ENCODE peak calls at places on chromosomes 3 and 15, in nine cellular contexts. One of them, this sample, is unnamed.

GRCh38 chr15:75231836-75232235 is 26.3 kb upstream of the GOLGA6C start:
- DNase-seq in neural crest cell: no peak
- DNase-seq in SJSA1: no peak
- DNase-seq in foreskin keratinocyte: no peak
- DNase-seq in activated naive CD8-positive, alpha-beta T cell treated with anti-CD3 and anti-CD28 coated beads, Interleukin-2, amount 50 U/mL, for 24 hours: no peak
- DNase-seq in stimulated activated CD4-positive, alpha-beta T cell treated with anti-CD3 and anti-CD28 coated beads, Interleukin-1b, Interleukin-23, amount 100 ng/mL, for 24 hours: no peak
- DNase-seq in amniotic stem cell: no peak
- DNase-seq in fibroblast of pulmonary artery: no peak
- DNase-seq in midbrain: no peak
- DNase-seq in this sample: no peak

GRCh38 chr15:72835289-72835890 is 51.8 kb upstream of the ADPGK start:
- DNase-seq in neural crest cell: no peak
- DNase-seq in SJSA1: no peak
- DNase-seq in foreskin keratinocyte: no peak
- DNase-seq in activated naive CD8-positive, alpha-beta T cell treated with anti-CD3 and anti-CD28 coated beads, Interleukin-2, amount 50 U/mL, for 24 hours: no peak
- DNase-seq in stimulated activated CD4-positive, alpha-beta T cell treated with anti-CD3 and anti-CD28 coated beads, Interleukin-1b, Interleukin-23, amount 100 ng/mL, for 24 hours: no peak
- DNase-seq in amniotic stem cell: no peak
- DNase-seq in fibroblast of pulmonary artery: peak; percentile 6
- DNase-seq in midbrain: no peak
- DNase-seq in this sample: no peak

GRCh38 chr15:57751177-57751800 is 44.8 kb downstream of the POLR2M start:
- DNase-seq in neural crest cell: no peak
- DNase-seq in SJSA1: no peak
- DNase-seq in foreskin keratinocyte: no peak
- DNase-seq in activated naive CD8-positive, alpha-beta T cell treated with anti-CD3 and anti-CD28 coated beads, Interleukin-2, amount 50 U/mL, for 24 hours: no peak
- DNase-seq in stimulated activated CD4-positive, alpha-beta T cell treated with anti-CD3 and anti-CD28 coated beads, Interleukin-1b, Interleukin-23, amount 100 ng/mL, for 24 hours: no peak
- DNase-seq in amniotic stem cell: no peak
- DNase-seq in fibroblast of pulmonary artery: peak; percentile 75
- DNase-seq in midbrain: peak; percentile 64
- DNase-seq in this sample: no peak

GRCh38 chr3:129794319-129795201 is 99.0 kb downstream of the TMCC1 start:
- DNase-seq in neural crest cell: peak; percentile 2
- DNase-seq in SJSA1: peak; percentile 51
- DNase-seq in foreskin keratinocyte: peak; percentile 99
- DNase-seq in activated naive CD8-positive, alpha-beta T cell treated with anti-CD3 and anti-CD28 coated beads, Interleukin-2, amount 50 U/mL, for 24 hours: peak; percentile 14
- DNase-seq in stimulated activated CD4-positive, alpha-beta T cell treated with anti-CD3 and anti-CD28 coated beads, Interleukin-1b, Interleukin-23, amount 100 ng/mL, for 24 hours: no peak
- DNase-seq in amniotic stem cell: no peak
- DNase-seq in fibroblast of pulmonary artery: peak; percentile 59
- DNase-seq in midbrain: peak; percentile 42
- DNase-seq in this sample: no peak

GRCh38 chr15:58755956-58756355 is 6.4 kb upstream of the ADAM10 start:
- DNase-seq in neural crest cell: no peak
- DNase-seq in SJSA1: no peak
- DNase-seq in foreskin keratinocyte: no peak
- DNase-seq in activated naive CD8-positive, alpha-beta T cell treated with anti-CD3 and anti-CD28 coated beads, Interleukin-2, amount 50 U/mL, for 24 hours: no peak
- DNase-seq in stimulated activated CD4-positive, alpha-beta T cell treated with anti-CD3 and anti-CD28 coated beads, Interleukin-1b, Interleukin-23, amount 100 ng/mL, for 24 hours: no peak
- DNase-seq in amniotic stem cell: no peak
- DNase-seq in fibroblast of pulmonary artery: no peak
- DNase-seq in midbrain: no peak
- DNase-seq in this sample: no peak

GRCh38 chr15:84725001-84725491 is 9.1 kb upstream of the SEC11A start:
- DNase-seq in neural crest cell: no peak
- DNase-seq in SJSA1: no peak
- DNase-seq in foreskin keratinocyte: no peak
- DNase-seq in activated naive CD8-positive, alpha-beta T cell treated with anti-CD3 and anti-CD28 coated beads, Interleukin-2, amount 50 U/mL, for 24 hours: no peak
- DNase-seq in stimulated activated CD4-positive, alpha-beta T cell treated with anti-CD3 and anti-CD28 coated beads, Interleukin-1b, Interleukin-23, amount 100 ng/mL, for 24 hours: no peak
- DNase-seq in amniotic stem cell: no peak
- DNase-seq in fibroblast of pulmonary artery: peak; percentile 53
- DNase-seq in midbrain: no peak
- DNase-seq in this sample: no peak

GRCh38 chr3:127342735-127343134 is 54.9 kb upstream of the PRR20G start:
- DNase-seq in neural crest cell: no peak
- DNase-seq in SJSA1: no peak
- DNase-seq in foreskin keratinocyte: no peak
- DNase-seq in activated naive CD8-positive, alpha-beta T cell treated with anti-CD3 and anti-CD28 coated beads, Interleukin-2, amount 50 U/mL, for 24 hours: no peak
- DNase-seq in stimulated activated CD4-positive, alpha-beta T cell treated with anti-CD3 and anti-CD28 coated beads, Interleukin-1b, Interleukin-23, amount 100 ng/mL, for 24 hours: no peak
- DNase-seq in amniotic stem cell: no peak
- DNase-seq in fibroblast of pulmonary artery: no peak
- DNase-seq in midbrain: no peak
- DNase-seq in this sample: no peak

GRCh38 chr3:56132762-56133161 is 335.5 kb downstream of the ERC2 start:
- DNase-seq in neural crest cell: no peak
- DNase-seq in SJSA1: no peak
- DNase-seq in foreskin keratinocyte: no peak
- DNase-seq in activated naive CD8-positive, alpha-beta T cell treated with anti-CD3 and anti-CD28 coated beads, Interleukin-2, amount 50 U/mL, for 24 hours: no peak
- DNase-seq in stimulated activated CD4-positive, alpha-beta T cell treated with anti-CD3 and anti-CD28 coated beads, Interleukin-1b, Interleukin-23, amount 100 ng/mL, for 24 hours: no peak
- DNase-seq in amniotic stem cell: no peak
- DNase-seq in fibroblast of pulmonary artery: no peak
- DNase-seq in midbrain: no peak
- DNase-seq in this sample: no peak

GRCh38 chr3:15273214-15273613 is 59.2 kb downstream of the SH3BP5 start:
- DNase-seq in neural crest cell: no peak
- DNase-seq in SJSA1: no peak
- DNase-seq in foreskin keratinocyte: no peak
- DNase-seq in activated naive CD8-positive, alpha-beta T cell treated with anti-CD3 and anti-CD28 coated beads, Interleukin-2, amount 50 U/mL, for 24 hours: no peak
- DNase-seq in stimulated activated CD4-positive, alpha-beta T cell treated with anti-CD3 and anti-CD28 coated beads, Interleukin-1b, Interleukin-23, amount 100 ng/mL, for 24 hours: no peak
- DNase-seq in amniotic stem cell: no peak
- DNase-seq in fibroblast of pulmonary artery: no peak
- DNase-seq in midbrain: no peak
- DNase-seq in this sample: no peak

GRCh38 chr3:195240171-195240701 is 30.7 kb downstream of the XXYLT1 start:
- DNase-seq in neural crest cell: no peak
- DNase-seq in SJSA1: peak; percentile 17
- DNase-seq in foreskin keratinocyte: no peak
- DNase-seq in activated naive CD8-positive, alpha-beta T cell treated with anti-CD3 and anti-CD28 coated beads, Interleukin-2, amount 50 U/mL, for 24 hours: no peak
- DNase-seq in stimulated activated CD4-positive, alpha-beta T cell treated with anti-CD3 and anti-CD28 coated beads, Interleukin-1b, Interleukin-23, amount 100 ng/mL, for 24 hours: no peak
- DNase-seq in amniotic stem cell: no peak
- DNase-seq in fibroblast of pulmonary artery: no peak
- DNase-seq in midbrain: no peak
- DNase-seq in this sample: peak; percentile 87

GRCh38 chr15:44207643-44208042 is 12.6 kb upstream of the FRMD5 start:
- DNase-seq in neural crest cell: no peak
- DNase-seq in SJSA1: peak; percentile 55
- DNase-seq in foreskin keratinocyte: peak; percentile 88
- DNase-seq in activated naive CD8-positive, alpha-beta T cell treated with anti-CD3 and anti-CD28 coated beads, Interleukin-2, amount 50 U/mL, for 24 hours: no peak
- DNase-seq in stimulated activated CD4-positive, alpha-beta T cell treated with anti-CD3 and anti-CD28 coated beads, Interleukin-1b, Interleukin-23, amount 100 ng/mL, for 24 hours: no peak
- DNase-seq in amniotic stem cell: no peak
- DNase-seq in fibroblast of pulmonary artery: peak; percentile 71
- DNase-seq in midbrain: no peak
- DNase-seq in this sample: no peak

GRCh38 chr3:101340591-101340990 is 20.2 kb upstream of the IMPG2 start:
- DNase-seq in neural crest cell: no peak
- DNase-seq in SJSA1: no peak
- DNase-seq in foreskin keratinocyte: no peak
- DNase-seq in activated naive CD8-positive, alpha-beta T cell treated with anti-CD3 and anti-CD28 coated beads, Interleukin-2, amount 50 U/mL, for 24 hours: no peak
- DNase-seq in stimulated activated CD4-positive, alpha-beta T cell treated with anti-CD3 and anti-CD28 coated beads, Interleukin-1b, Interleukin-23, amount 100 ng/mL, for 24 hours: no peak
- DNase-seq in amniotic stem cell: no peak
- DNase-seq in fibroblast of pulmonary artery: no peak
- DNase-seq in midbrain: no peak
- DNase-seq in this sample: no peak

GRCh38 chr15:95470997-95471692 is 859.4 kb upstream of the NR2F2 start:
- DNase-seq in neural crest cell: no peak
- DNase-seq in SJSA1: peak; percentile 52
- DNase-seq in foreskin keratinocyte: no peak
- DNase-seq in activated naive CD8-positive, alpha-beta T cell treated with anti-CD3 and anti-CD28 coated beads, Interleukin-2, amount 50 U/mL, for 24 hours: no peak
- DNase-seq in stimulated activated CD4-positive, alpha-beta T cell treated with anti-CD3 and anti-CD28 coated beads, Interleukin-1b, Interleukin-23, amount 100 ng/mL, for 24 hours: no peak
- DNase-seq in amniotic stem cell: no peak
- DNase-seq in fibroblast of pulmonary artery: peak; percentile 83
- DNase-seq in midbrain: no peak
- DNase-seq in this sample: no peak

GRCh38 chr3:64792458-64792857 is 104.7 kb upstream of the ADAMTS9 start:
- DNase-seq in neural crest cell: no peak
- DNase-seq in SJSA1: no peak
- DNase-seq in foreskin keratinocyte: no peak
- DNase-seq in activated naive CD8-positive, alpha-beta T cell treated with anti-CD3 and anti-CD28 coated beads, Interleukin-2, amount 50 U/mL, for 24 hours: no peak
- DNase-seq in stimulated activated CD4-positive, alpha-beta T cell treated with anti-CD3 and anti-CD28 coated beads, Interleukin-1b, Interleukin-23, amount 100 ng/mL, for 24 hours: no peak
- DNase-seq in amniotic stem cell: no peak
- DNase-seq in fibroblast of pulmonary artery: peak; percentile 31
- DNase-seq in midbrain: no peak
- DNase-seq in this sample: no peak

GRCh38 chr3:48564022-48564421 is 441 bp upstream of the UCN2 start:
- DNase-seq in neural crest cell: no peak
- DNase-seq in SJSA1: peak; percentile 95
- DNase-seq in foreskin keratinocyte: no peak
- DNase-seq in activated naive CD8-positive, alpha-beta T cell treated with anti-CD3 and anti-CD28 coated beads, Interleukin-2, amount 50 U/mL, for 24 hours: peak; percentile 61
- DNase-seq in stimulated activated CD4-positive, alpha-beta T cell treated with anti-CD3 and anti-CD28 coated beads, Interleukin-1b, Interleukin-23, amount 100 ng/mL, for 24 hours: no peak
- DNase-seq in amniotic stem cell: peak; percentile 50
- DNase-seq in fibroblast of pulmonary artery: peak; percentile 52
- DNase-seq in midbrain: peak; percentile 44
- DNase-seq in this sample: no peak

GRCh38 chr15:42012937-42013482 is 7.8 kb downstream of the PLA2G4E start:
- DNase-seq in neural crest cell: no peak
- DNase-seq in SJSA1: no peak
- DNase-seq in foreskin keratinocyte: no peak
- DNase-seq in activated naive CD8-positive, alpha-beta T cell treated with anti-CD3 and anti-CD28 coated beads, Interleukin-2, amount 50 U/mL, for 24 hours: no peak
- DNase-seq in stimulated activated CD4-positive, alpha-beta T cell treated with anti-CD3 and anti-CD28 coated beads, Interleukin-1b, Interleukin-23, amount 100 ng/mL, for 24 hours: no peak
- DNase-seq in amniotic stem cell: no peak
- DNase-seq in fibroblast of pulmonary artery: no peak
- DNase-seq in midbrain: no peak
- DNase-seq in this sample: no peak

GRCh38 chr15:48541659-48542334 is 103.7 kb downstream of the FBN1 start:
- DNase-seq in neural crest cell: no peak
- DNase-seq in SJSA1: peak; percentile 63
- DNase-seq in foreskin keratinocyte: peak; percentile 37
- DNase-seq in activated naive CD8-positive, alpha-beta T cell treated with anti-CD3 and anti-CD28 coated beads, Interleukin-2, amount 50 U/mL, for 24 hours: no peak
- DNase-seq in stimulated activated CD4-positive, alpha-beta T cell treated with anti-CD3 and anti-CD28 coated beads, Interleukin-1b, Interleukin-23, amount 100 ng/mL, for 24 hours: no peak
- DNase-seq in amniotic stem cell: peak; percentile 64
- DNase-seq in fibroblast of pulmonary artery: peak; percentile 86
- DNase-seq in midbrain: no peak
- DNase-seq in this sample: no peak

GRCh38 chr3:109702252-109702651 is 364.9 kb upstream of the DPPA4 start:
- DNase-seq in neural crest cell: no peak
- DNase-seq in SJSA1: no peak
- DNase-seq in foreskin keratinocyte: peak; percentile 34
- DNase-seq in activated naive CD8-positive, alpha-beta T cell treated with anti-CD3 and anti-CD28 coated beads, Interleukin-2, amount 50 U/mL, for 24 hours: peak; percentile 10
- DNase-seq in stimulated activated CD4-positive, alpha-beta T cell treated with anti-CD3 and anti-CD28 coated beads, Interleukin-1b, Interleukin-23, amount 100 ng/mL, for 24 hours: no peak
- DNase-seq in amniotic stem cell: no peak
- DNase-seq in fibroblast of pulmonary artery: peak; percentile 72
- DNase-seq in midbrain: no peak
- DNase-seq in this sample: no peak

GRCh38 chr3:9770276-9770812 is 597 bp upstream of the CAMK1 start:
- DNase-seq in neural crest cell: no peak
- DNase-seq in SJSA1: no peak
- DNase-seq in foreskin keratinocyte: no peak
- DNase-seq in activated naive CD8-positive, alpha-beta T cell treated with anti-CD3 and anti-CD28 coated beads, Interleukin-2, amount 50 U/mL, for 24 hours: no peak
- DNase-seq in stimulated activated CD4-positive, alpha-beta T cell treated with anti-CD3 and anti-CD28 coated beads, Interleukin-1b, Interleukin-23, amount 100 ng/mL, for 24 hours: no peak
- DNase-seq in amniotic stem cell: no peak
- DNase-seq in fibroblast of pulmonary artery: peak; percentile 74
- DNase-seq in midbrain: peak; percentile 54
- DNase-seq in this sample: peak; percentile 95

GRCh38 chr15:65824031-65824743 is 32.1 kb upstream of the DENND4A start:
- DNase-seq in neural crest cell: peak; percentile 53
- DNase-seq in SJSA1: peak; percentile 48
- DNase-seq in foreskin keratinocyte: no peak
- DNase-seq in activated naive CD8-positive, alpha-beta T cell treated with anti-CD3 and anti-CD28 coated beads, Interleukin-2, amount 50 U/mL, for 24 hours: no peak
- DNase-seq in stimulated activated CD4-positive, alpha-beta T cell treated with anti-CD3 and anti-CD28 coated beads, Interleukin-1b, Interleukin-23, amount 100 ng/mL, for 24 hours: no peak
- DNase-seq in amniotic stem cell: no peak
- DNase-seq in fibroblast of pulmonary artery: peak; percentile 83
- DNase-seq in midbrain: peak; percentile 54
- DNase-seq in this sample: no peak

GRCh38 chr3:16936233-16936632 is 51.5 kb downstream of the PLCL2 start:
- DNase-seq in neural crest cell: no peak
- DNase-seq in SJSA1: peak; percentile 66
- DNase-seq in foreskin keratinocyte: no peak
- DNase-seq in activated naive CD8-positive, alpha-beta T cell treated with anti-CD3 and anti-CD28 coated beads, Interleukin-2, amount 50 U/mL, for 24 hours: no peak
- DNase-seq in stimulated activated CD4-positive, alpha-beta T cell treated with anti-CD3 and anti-CD28 coated beads, Interleukin-1b, Interleukin-23, amount 100 ng/mL, for 24 hours: no peak
- DNase-seq in amniotic stem cell: no peak
- DNase-seq in fibroblast of pulmonary artery: no peak
- DNase-seq in midbrain: no peak
- DNase-seq in this sample: no peak

GRCh38 chr15:64396790-64397189 is 9.2 kb downstream of the TRIP4 start:
- DNase-seq in neural crest cell: no peak
- DNase-seq in SJSA1: no peak
- DNase-seq in foreskin keratinocyte: no peak
- DNase-seq in activated naive CD8-positive, alpha-beta T cell treated with anti-CD3 and anti-CD28 coated beads, Interleukin-2, amount 50 U/mL, for 24 hours: no peak
- DNase-seq in stimulated activated CD4-positive, alpha-beta T cell treated with anti-CD3 and anti-CD28 coated beads, Interleukin-1b, Interleukin-23, amount 100 ng/mL, for 24 hours: no peak
- DNase-seq in amniotic stem cell: no peak
- DNase-seq in fibroblast of pulmonary artery: no peak
- DNase-seq in midbrain: no peak
- DNase-seq in this sample: no peak

GRCh38 chr3:58260733-58261132 is 23.1 kb downstream of the ABHD6 start:
- DNase-seq in neural crest cell: no peak
- DNase-seq in SJSA1: no peak
- DNase-seq in foreskin keratinocyte: no peak
- DNase-seq in activated naive CD8-positive, alpha-beta T cell treated with anti-CD3 and anti-CD28 coated beads, Interleukin-2, amount 50 U/mL, for 24 hours: no peak
- DNase-seq in stimulated activated CD4-positive, alpha-beta T cell treated with anti-CD3 and anti-CD28 coated beads, Interleukin-1b, Interleukin-23, amount 100 ng/mL, for 24 hours: no peak
- DNase-seq in amniotic stem cell: no peak
- DNase-seq in fibroblast of pulmonary artery: peak; percentile 29
- DNase-seq in midbrain: no peak
- DNase-seq in this sample: no peak

This sample was measured in mesenteric fat pad.